ENCODE peak calls at places on chromosome 6, in eight cellular contexts. X is T47D, T is Caco-2, I is esophagus squamous epithelium, J is hepatic stellate cell, Q is SHP77, Z is gastrocnemius medialis, R is choroid plexus epithelial cell. N is an unnamed sample.

GRCh38 chr6:122799916-122800701 is 11.1 kb downstream of the SMPDL3A start:
- DNase-seq in R (peak), Q (no peak), T (no peak), J (no peak), X (no peak), I (no peak), Z (no peak), N (no peak)

GRCh38 chr6:2471474-2471873 is 226.1 kb upstream of the GMDS start:
- DNase-seq in Z (no peak), T (no peak), I (no peak), Q (peak), R (no peak), X (no peak), J (no peak), N (no peak)

GRCh38 chr6:44007818-44008660 is 119.2 kb downstream of the MRPL14 start:
- DNase-seq in T (no peak), R (no peak), I (no peak), J (no peak), X (no peak), Z (no peak), Q (no peak), N (no peak)

GRCh38 chr6:21816231-21816630 is 222.7 kb downstream of the SOX4 start:
- DNase-seq in R (no peak), X (no peak), Q (no peak), T (no peak), I (no peak), J (no peak), Z (no peak), N (no peak)

GRCh38 chr6:107323133-107323785 is 136.1 kb downstream of the PDSS2 start:
- DNase-seq in X (no peak), J (no peak), Z (no peak), T (no peak), I (no peak), R (peak), Q (no peak), N (no peak)

GRCh38 chr6:160519603-160520042 is 144.5 kb downstream of the LPA start:
- DNase-seq in I (no peak), Z (no peak), J (no peak), T (no peak), X (peak), R (peak), Q (no peak), N (no peak)

GRCh38 chr6:140744648-140745320 is 1370.3 kb upstream of the CITED2 start:
- DNase-seq in J (no peak), R (peak), Q (no peak), Z (no peak), I (no peak), X (no peak), T (no peak), N (no peak)

GRCh38 chr6:50030777-50031562 is 9.2 kb upstream of the DEFB110 start:
- DNase-seq in Z (no peak), T (peak), I (no peak), Q (peak), R (no peak), J (no peak), X (peak), N (peak)

GRCh38 chr6:136463796-136464542 is 86.3 kb downstream of the MAP7 start:
- DNase-seq in Q (no peak), J (no peak), T (no peak), I (no peak), R (no peak), X (no peak), Z (no peak), N (no peak)

GRCh38 chr6:107965746-107966145 is 7.7 kb upstream of the SEC63 start:
- DNase-seq in X (no peak), Z (no peak), R (peak), I (no peak), J (no peak), T (no peak), Q (no peak), N (no peak)

GRCh38 chr6:9628819-9629218 is 786.1 kb downstream of the TFAP2A start:
- DNase-seq in J (no peak), X (no peak), Q (no peak), Z (no peak), I (no peak), T (no peak), R (peak), N (no peak)

GRCh38 chr6:169230923-169231789 is 22.5 kb downstream of the THBS2 start:
- DNase-seq in T (no peak), X (no peak), Z (no peak), J (no peak), I (no peak), R (no peak), Q (no peak), N (no peak)

GRCh38 chr6:31898200-31899011 is 908 bp upstream of the EHMT2 start:
- DNase-seq in R (peak), T (peak), X (peak), Q (peak), J (peak), Z (peak), I (no peak), N (no peak)

GRCh38 chr6:170202416-170203135 is 88.3 kb downstream of the DLL1 start:
- DNase-seq in Q (no peak), I (no peak), J (no peak), X (no peak), T (no peak), Z (no peak), R (no peak), N (no peak)

GRCh38 chr6:23180504-23181293 is 611.3 kb downstream of the HDGFL1 start:
- DNase-seq in I (no peak), T (no peak), J (peak), R (peak), Q (peak), X (no peak), Z (no peak), N (no peak)

GRCh38 chr6:34593741-34594140 is 37.6 kb upstream of the SPDEF start:
- DNase-seq in Z (no peak), Q (no peak), I (no peak), X (no peak), T (peak), R (no peak), J (no peak), N (no peak)

GRCh38 chr6:142846883-142847287 is 98.1 kb downstream of the HIVEP2 start:
- DNase-seq in T (no peak), Q (no peak), Z (peak), R (peak), I (no peak), J (peak), X (no peak), N (no peak)

GRCh38 chr6:16659471-16660156 is 101.6 kb downstream of the ATXN1 start:
- DNase-seq in T (no peak), X (no peak), Z (no peak), R (no peak), I (no peak), Q (no peak), J (no peak), N (no peak)

GRCh38 chr6:64294034-64294433 is 658.4 kb downstream of the PHF3 start:
- DNase-seq in X (no peak), Z (no peak), T (no peak), I (no peak), J (no peak), Q (no peak), R (peak), N (no peak)

GRCh38 chr6:163529605-163530004 is 115.1 kb downstream of the QKI start:
- DNase-seq in R (peak), J (peak), Z (no peak), Q (no peak), X (no peak), I (no peak), T (no peak), N (no peak)

GRCh38 chr6:169167581-169168301 is 85.9 kb downstream of the THBS2 start:
- DNase-seq in Z (no peak), Q (no peak), I (no peak), R (peak), X (no peak), J (peak), T (no peak), N (no peak)

GRCh38 chr6:158372570-158372969 is 60.3 kb downstream of the TULP4 start:
- DNase-seq in R (no peak), X (no peak), J (no peak), I (no peak), Z (no peak), Q (no peak), T (no peak), N (no peak)

GRCh38 chr6:80438728-80439127 is 332.3 kb downstream of the BCKDHB start:
- DNase-seq in Z (no peak), X (no peak), Q (no peak), T (no peak), J (peak), R (peak), I (no peak), N (no peak)

GRCh38 chr6:149488815-149489214 is 4.0 kb upstream of the ZC3H12D start:
- DNase-seq in R (peak), I (no peak), Z (no peak), J (no peak), Q (no peak), X (no peak), T (no peak), N (no peak)

GRCh38 chr6:129685640-129686031 is 24.3 kb downstream of the ARHGAP18 start:
- DNase-seq in J (no peak), Q (no peak), I (no peak), Z (no peak), R (no peak), X (no peak), T (no peak), N (no peak)

GRCh38 chr6:111210074-111210729 is 122.9 kb downstream of the SLC16A10 start:
- DNase-seq in Z (no peak), R (peak), J (peak), Q (peak), X (peak), T (peak), I (no peak), N (peak)

GRCh38 chr6:6474170-6474920 is 114.2 kb upstream of the LY86 start:
- DNase-seq in X (no peak), Z (no peak), R (no peak), I (no peak), Q (no peak), J (no peak), T (no peak), N (no peak)

GRCh38 chr6:99875068-99875467 is 119.0 kb downstream of the MCHR2 start:
- DNase-seq in J (no peak), Q (no peak), I (no peak), Z (no peak), T (no peak), X (no peak), R (no peak), N (no peak)

GRCh38 chr6:134984821-134985220 is 34.9 kb upstream of the ALDH8A1 start:
- DNase-seq in X (no peak), Q (no peak), Z (no peak), R (peak), J (no peak), T (no peak), I (no peak), N (no peak)

GRCh38 chr6:56849876-56850275 is 105.0 kb upstream of the BEND6 start:
- DNase-seq in Q (no peak), J (no peak), I (no peak), T (no peak), X (no peak), R (peak), Z (no peak), N (peak)

GRCh38 chr6:101689695-101690094 is 296.2 kb downstream of the GRIK2 start:
- DNase-seq in I (no peak), R (no peak), J (no peak), Q (no peak), Z (no peak), X (no peak), T (no peak), N (no peak)

GRCh38 chr6:37072526-37072925 is 67.1 kb downstream of the FGD2 start:
- DNase-seq in T (no peak), J (no peak), Z (no peak), X (no peak), Q (no peak), I (no peak), R (no peak), N (no peak)

GRCh38 chr6:117585647-117586046 is 16.7 kb downstream of the GOPC start:
- DNase-seq in J (no peak), Q (no peak), R (no peak), Z (no peak), T (no peak), I (no peak), X (no peak), N (no peak)

GRCh38 chr6:47492355-47492754 is 14.8 kb downstream of the CD2AP start:
- DNase-seq in Z (no peak), R (no peak), X (no peak), I (no peak), J (no peak), Q (no peak), T (no peak), N (no peak)

GRCh38 chr6:124993327-124993726 is 31.1 kb downstream of the RNF217 start:
- DNase-seq in T (no peak), R (no peak), X (no peak), Z (no peak), Q (no peak), J (no peak), I (no peak), N (no peak)

N was measured in NT2/D1.